ENCODE peak calls at places on chromosomes 12 and 14, in ten cellular contexts. U is Kasumi-1; G is iris pigment epithelial cell; N is ovary; S is GM12891; D is heart right ventricle; T is activated naive CD8-positive, alpha-beta T cell treated with anti-CD3 and anti-CD28 coated beads, Interleukin-2, amount 50 U/mL, for 24 hours; P is M059J; R is nucleus accumbens; Q is left ventricle myocardium inferior. A is an unnamed sample.

GRCh38 chr12:122366685-122367475 is 55.6 kb downstream of the CLIP1 start:
- DNase-seq in U (no peak), G (peak; percentile 95), N (no peak), S (no peak), D (no peak), T (no peak), P (peak; percentile 87), R (no peak), Q (no peak), A (peak; percentile 13)

GRCh38 chr14:60563113-60563512 is 54.2 kb downstream of the SIX6 start:
- DNase-seq in U (no peak), G (peak; percentile 52), N (no peak), S (no peak), D (no peak), T (no peak), P (peak; percentile 4), R (no peak), Q (no peak), A (no peak)

GRCh38 chr12:58750484-58750883 is 169.8 kb downstream of the LRIG3 start:
- DNase-seq in U (no peak), G (peak; percentile 96), N (no peak), S (no peak), D (no peak), T (no peak), P (peak; percentile 95), R (no peak), Q (no peak), A (no peak)

GRCh38 chr14:54374117-54374884 is 22.5 kb upstream of the CDKN3 start:
- DNase-seq in U (no peak), G (peak; percentile 34), N (no peak), S (no peak), D (no peak), T (no peak), P (peak; percentile 36), R (no peak), Q (no peak), A (no peak)

GRCh38 chr12:47900480-47901129 is 4.2 kb downstream of the VDR start:
- DNase-seq in U (peak; percentile 27), G (no peak), N (no peak), S (no peak), D (no peak), T (no peak), P (peak; percentile 31), R (no peak), Q (no peak), A (no peak)

GRCh38 chr14:103057028-103057371 is 349 bp downstream of the CDC42BPB start:
- DNase-seq in U (no peak), G (peak; percentile 44), N (peak; percentile 55), S (no peak), D (peak; percentile 48), T (no peak), P (peak; percentile 11), R (no peak), Q (peak; percentile 40), A (no peak)

GRCh38 chr14:22699801-22700564 is 55.8 kb upstream of the OR6J1 start:
- DNase-seq in U (no peak), G (peak; percentile 55), N (no peak), S (no peak), D (no peak), T (no peak), P (peak; percentile 92), R (no peak), Q (no peak), A (no peak)

GRCh38 chr12:1907652-1908611 is 10.5 kb downstream of the CACNA2D4 start:
- DNase-seq in U (no peak), G (no peak), N (no peak), S (no peak), D (no peak), T (peak; percentile 19), P (no peak), R (no peak), Q (no peak), A (no peak)

GRCh38 chr14:68734231-68734732 is 58.6 kb downstream of the ZFP36L1 start:
- DNase-seq in U (peak; percentile 70), G (peak; percentile 37), N (no peak), S (peak; percentile 38), D (no peak), T (peak; percentile 60), P (peak; percentile 54), R (no peak), Q (no peak), A (no peak)

GRCh38 chr12:12398026-12398859 is 41.4 kb downstream of the BORCS5 start:
- DNase-seq in U (no peak), G (peak; percentile 98), N (peak; percentile 73), S (no peak), D (peak; percentile 29), T (no peak), P (peak; percentile 88), R (no peak), Q (peak; percentile 45), A (no peak)

GRCh38 chr12:57637364-57637763 is 4.4 kb upstream of the B4GALNT1 start:
- DNase-seq in U (peak; percentile 11), G (no peak), N (no peak), S (no peak), D (no peak), T (no peak), P (no peak), R (no peak), Q (no peak), A (no peak)

GRCh38 chr12:110256780-110257431 is 24.1 kb upstream of the ATP2A2 start:
- DNase-seq in U (peak; percentile 44), G (no peak), N (no peak), S (no peak), D (peak; percentile 57), T (no peak), P (no peak), R (no peak), Q (peak; percentile 51), A (no peak)

GRCh38 chr12:34292736-34293625 is 270.7 kb downstream of the ALG10 start:
- DNase-seq in U (no peak), G (no peak), N (peak; percentile 5), S (no peak), D (peak; percentile 2), T (no peak), P (peak; percentile 33), R (no peak), Q (peak; percentile 5), A (no peak)

GRCh38 chr12:76144253-76144564 is 59.7 kb upstream of the NAP1L1 start:
- DNase-seq in U (peak; percentile 48), G (peak; percentile 75), N (no peak), S (no peak), D (no peak), T (peak; percentile 9), P (no peak), R (no peak), Q (no peak), A (no peak)

GRCh38 chr14:22689186-22689585 is 45.0 kb upstream of the OR6J1 start:
- DNase-seq in U (peak; percentile 14), G (peak; percentile 99), N (no peak), S (no peak), D (no peak), T (no peak), P (peak; percentile 97), R (no peak), Q (no peak), A (no peak)

GRCh38 chr12:86137936-86138335 is 118.3 kb downstream of the MGAT4C start:
- DNase-seq in U (no peak), G (peak; percentile 42), N (no peak), S (no peak), D (no peak), T (no peak), P (peak; percentile 77), R (no peak), Q (no peak), A (no peak)

GRCh38 chr12:132807295-132808222 is 21.1 kb downstream of the GOLGA3 start:
- DNase-seq in U (no peak), G (no peak), N (no peak), S (no peak), D (no peak), T (no peak), P (no peak), R (no peak), Q (no peak), A (no peak)

GRCh38 chr12:132078190-132078589 is 65.9 kb downstream of the DDX51 start:
- DNase-seq in U (no peak), G (peak; percentile 84), N (no peak), S (no peak), D (no peak), T (no peak), P (peak; percentile 81), R (no peak), Q (no peak), A (no peak)

A was measured in endothelial cell.